ENCODE peak calls at places on chromosomes 7 and 10, in seven cellular contexts. K is AG20443; H is SW480; M is stomach; F is T-cell; A is activated CD8-positive, alpha-beta memory T cell treated with anti-CD3 and anti-CD28 coated beads, Interleukin-2, amount 50 U/mL, for 48 hours; E is skeletal muscle cell. C is an unnamed sample.

GRCh38 chr7:2521952-2522591 is 2.5 kb downstream of the LFNG start:
- DNase-seq in A (peak; percentile 82), M (no peak), K (no peak), E (no peak), F (peak; percentile 65), H (peak; percentile 74), C (peak; percentile 27)

GRCh38 chr7:13770305-13770704 is 219.2 kb downstream of the ETV1 start:
- DNase-seq in E (no peak), A (no peak), H (no peak), K (no peak), M (no peak), F (no peak), C (no peak)

GRCh38 chr10:17025444-17026295 is 103.9 kb downstream of the CUBN start:
- DNase-seq in K (peak; percentile 86), E (peak; percentile 98), A (peak; percentile 85), M (no peak), H (no peak), F (no peak), C (peak; percentile 89)

GRCh38 chr10:110962443-110962842 is 43.0 kb downstream of the SHOC2 start:
- DNase-seq in A (no peak), M (no peak), H (no peak), E (no peak), F (no peak), K (no peak), C (no peak)

GRCh38 chr10:15453921-15454320 is 82.8 kb upstream of the FAM171A1 start:
- DNase-seq in H (no peak), M (no peak), E (no peak), F (no peak), A (no peak), K (no peak), C (no peak)

GRCh38 chr10:12699258-12699700 is 302.2 kb downstream of the CCDC3 start:
- DNase-seq in A (no peak), H (no peak), K (peak; percentile 29), F (no peak), E (no peak), M (no peak), C (peak; percentile 6)

GRCh38 chr7:133679977-133680376 is 427.1 kb downstream of the EXOC4 start:
- DNase-seq in K (no peak), H (no peak), F (no peak), A (no peak), E (no peak), M (no peak), C (no peak)

GRCh38 chr7:55534262-55534915 is 37.9 kb downstream of the VOPP1 start:
- DNase-seq in A (peak; percentile 81), E (peak; percentile 29), M (no peak), F (peak; percentile 17), K (peak; percentile 83), H (peak; percentile 76), C (peak; percentile 76)

GRCh38 chr10:99685232-99686041 is 26.1 kb downstream of the ENTPD7 start:
- DNase-seq in H (no peak), K (no peak), F (no peak), M (no peak), A (no peak), E (no peak), C (peak; percentile 17)

GRCh38 chr10:90842710-90843109 is 15.1 kb downstream of the HTR7 start:
- DNase-seq in H (no peak), A (no peak), E (no peak), M (no peak), F (no peak), K (no peak), C (no peak)

GRCh38 chr10:109941193-109941872 is 18.0 kb upstream of the XPNPEP1 start:
- DNase-seq in E (no peak), A (no peak), F (no peak), K (no peak), M (no peak), H (no peak), C (no peak)

GRCh38 chr10:95451568-95452524 is 109.3 kb downstream of the SORBS1 start:
- DNase-seq in H (peak; percentile 73), A (no peak), K (no peak), M (no peak), E (no peak), F (no peak), C (no peak)

GRCh38 chr10:131654471-131655087 is 246.2 kb upstream of the PPP2R2D start:
- DNase-seq in F (no peak), K (no peak), M (peak; percentile 20), A (peak; percentile 32), E (no peak), H (no peak), C (no peak)

GRCh38 chr10:132498562-132499366 is 38.8 kb upstream of the INPP5A start:
- DNase-seq in M (no peak), H (no peak), F (no peak), A (no peak), K (no peak), E (no peak), C (no peak)

GRCh38 chr7:69598487-69599148 is 343 bp downstream of the AUTS2 start:
- DNase-seq in F (no peak), A (no peak), K (peak; percentile 51), M (no peak), E (no peak), H (peak; percentile 35), C (peak; percentile 35)

GRCh38 chr10:75724047-75724446 is 292.6 kb downstream of the LRMDA start:
- DNase-seq in A (no peak), E (no peak), M (no peak), H (no peak), F (no peak), K (no peak), C (no peak)

GRCh38 chr7:84455788-84456187 is 261.2 kb upstream of the SEMA3A start:
- DNase-seq in A (no peak), E (peak; percentile 11), K (peak; percentile 6), H (no peak), M (no peak), F (no peak), C (no peak)

GRCh38 chr7:41097501-41097900 is 605.4 kb downstream of the INHBA start:
- DNase-seq in A (no peak), M (no peak), H (no peak), E (peak; percentile 55), F (no peak), K (peak; percentile 40), C (peak; percentile 52)

GRCh38 chr10:50322075-50322474 is 70.8 kb upstream of the ASAH2 start:
- DNase-seq in M (no peak), A (no peak), F (no peak), E (no peak), K (peak; percentile 38), H (no peak), C (peak; percentile 33)

GRCh38 chr10:88971668-88972067 is 18.9 kb upstream of the FAS start:
- DNase-seq in A (no peak), M (no peak), K (peak; percentile 38), H (no peak), E (no peak), F (no peak), C (peak; percentile 42)

GRCh38 chr7:30286749-30287148 is 2.4 kb downstream of the ZNRF2 start:
- DNase-seq in F (no peak), M (no peak), H (peak; percentile 9), A (no peak), K (no peak), E (no peak), C (no peak)

GRCh38 chr7:77330169-77330882 is 85.8 kb downstream of the GSAP start:
- DNase-seq in M (no peak), A (no peak), H (no peak), K (no peak), F (no peak), E (no peak), C (no peak)

GRCh38 chr10:4121531-4122380 is 336.7 kb upstream of the KLF6 start:
- DNase-seq in E (no peak), M (peak; percentile 36), A (no peak), K (no peak), H (no peak), F (no peak), C (no peak)

GRCh38 chr10:116833986-116834760 is 15.1 kb upstream of the ENO4 start:
- DNase-seq in M (no peak), A (no peak), H (no peak), E (no peak), F (no peak), K (no peak), C (no peak)

GRCh38 chr10:73359492-73359891 is 828 bp upstream of the CFAP70 start:
- DNase-seq in E (no peak), M (no peak), A (no peak), K (no peak), F (no peak), H (peak; percentile 29), C (no peak)

GRCh38 chr10:29970012-29970396 is 89.4 kb downstream of the JCAD start:
- DNase-seq in E (no peak), K (no peak), M (no peak), A (no peak), H (no peak), F (no peak), C (no peak)

GRCh38 chr7:40219917-40220316 is 85.1 kb downstream of the SUGCT start:
- DNase-seq in A (no peak), K (peak; percentile 38), H (no peak), F (no peak), E (peak; percentile 68), M (no peak), C (peak; percentile 46)

GRCh38 chr10:82278401-82279182 is 403.6 kb downstream of the NRG3 start:
- DNase-seq in E (no peak), H (no peak), F (no peak), K (no peak), M (no peak), A (no peak), C (no peak)

GRCh38 chr10:110218627-110219026 is 11.2 kb downstream of the MXI1 start:
- DNase-seq in A (no peak), F (no peak), E (no peak), H (no peak), M (no peak), K (no peak), C (no peak)

GRCh38 chr7:104627516-104627915 is 299.1 kb downstream of the LHFPL3 start:
- DNase-seq in F (no peak), M (no peak), H (peak; percentile 49), E (no peak), K (peak; percentile 42), A (no peak), C (peak; percentile 5)

GRCh38 chr7:38451840-38452239 is 178.4 kb upstream of the TARP start:
- DNase-seq in E (no peak), A (no peak), K (peak; percentile 66), F (no peak), H (peak; percentile 49), M (no peak), C (peak; percentile 70)